ENCODE peak calls at places on chromosomes 16 and 17, in nine cellular contexts. F is upper lobe of left lung, W is lower leg skin, H is cardiac fibroblast, B is LNCaP clone FGC, G is dorsolateral prefrontal cortex, X is fibroblast of lung, Z is heart right ventricle, V is neural crest cell. K is an unnamed sample.
A peak's percentile ranks its signal among the peaks of the same experiment; 100 is the strongest.

GRCh38 chr17:48283390-48283789 is 146.6 kb downstream of the SKAP1 start:
- DNase-seq in F (no peak), W (no peak), H (no peak), B (no peak), G (no peak), X (no peak), Z (no peak), V (no peak), K (no peak)

GRCh38 chr16:50219402-50219975 is 46.9 kb upstream of the ADCY7 start:
- DNase-seq in F (no peak), W (no peak), H (no peak), B (no peak), G (no peak), X (no peak), Z (no peak), V (no peak), K (no peak)

GRCh38 chr16:75235721-75236193 is 15.7 kb downstream of the BCAR1 start:
- DNase-seq in F (no peak), W (no peak), H (no peak), B (no peak), G (no peak), X (no peak), Z (peak; percentile 7), V (no peak), K (no peak)

GRCh38 chr17:58538801-58539410 is 24.5 kb upstream of the MTMR4 start:
- DNase-seq in F (no peak), W (no peak), H (peak; percentile 68), B (no peak), G (no peak), X (no peak), Z (no peak), V (no peak), K (no peak)

GRCh38 chr17:28087743-28088142 is 45.3 kb downstream of the NLK start:
- DNase-seq in F (no peak), W (no peak), H (no peak), B (no peak), G (no peak), X (no peak), Z (no peak), V (no peak), K (no peak)

GRCh38 chr17:59332890-59333377 is 1.5 kb downstream of the YPEL2 start:
- DNase-seq in F (peak; percentile 73), W (peak; percentile 65), H (peak; percentile 55), B (no peak), G (peak; percentile 43), X (peak; percentile 47), Z (peak; percentile 42), V (no peak), K (no peak)

GRCh38 chr17:65404761-65405160 is 156.7 kb downstream of the AXIN2 start:
- DNase-seq in F (no peak), W (no peak), H (no peak), B (no peak), G (no peak), X (no peak), Z (no peak), V (no peak), K (no peak)

GRCh38 chr17:19708431-19709175 is 7.8 kb downstream of the SLC47A2 start:
- DNase-seq in F (no peak), W (no peak), H (no peak), B (no peak), G (no peak), X (no peak), Z (no peak), V (no peak), K (no peak)

GRCh38 chr17:13024033-13024432 is 6.2 kb upstream of the ELAC2 start:
- DNase-seq in F (no peak), W (no peak), H (no peak), B (no peak), G (no peak), X (no peak), Z (no peak), V (no peak), K (no peak)

GRCh38 chr17:7704601-7705268 is at the start of gene EFNB3:
- DNase-seq in F (no peak), W (no peak), H (peak; percentile 61), B (no peak), G (peak; percentile 45), X (peak; percentile 22), Z (no peak), V (no peak), K (peak; percentile 65)

GRCh38 chr16:11196286-11196828 is 59.6 kb downstream of the SOCS1 start:
- DNase-seq in F (no peak), W (no peak), H (no peak), B (no peak), G (no peak), X (peak; percentile 94), Z (no peak), V (no peak), K (no peak)

GRCh38 chr17:44216674-44217073 is 2.8 kb downstream of the UBTF start:
- DNase-seq in F (no peak), W (no peak), H (no peak), B (no peak), G (no peak), X (no peak), Z (no peak), V (no peak), K (no peak)

GRCh38 chr17:72766761-72767356 is 325.6 kb downstream of the SLC39A11 start:
- DNase-seq in F (no peak), W (no peak), H (peak; percentile 4), B (no peak), G (no peak), X (no peak), Z (no peak), V (no peak), K (no peak)

GRCh38 chr17:14545156-14545906 is 244.4 kb downstream of the HS3ST3B1 start:
- DNase-seq in F (no peak), W (no peak), H (no peak), B (no peak), G (no peak), X (no peak), Z (no peak), V (no peak), K (no peak)

GRCh38 chr16:23181506-23181905 is 1.0 kb upstream of the SCNN1G start:
- DNase-seq in F (no peak), W (no peak), H (no peak), B (no peak), G (no peak), X (no peak), Z (no peak), V (no peak), K (no peak)

GRCh38 chr17:13074026-13074425 is 56.2 kb upstream of the ELAC2 start:
- DNase-seq in F (no peak), W (peak; percentile 18), H (peak; percentile 14), B (no peak), G (no peak), X (peak; percentile 75), Z (no peak), V (no peak), K (no peak)

GRCh38 chr16:87421369-87421912 is 29.3 kb downstream of the MAP1LC3B start:
- DNase-seq in F (no peak), W (no peak), H (no peak), B (no peak), G (no peak), X (no peak), Z (no peak), V (no peak), K (no peak)
- TF ChIP-seq CTCF in F (no peak), W (no peak), H (no peak), B (no peak), G (no peak), X (no peak), Z (no peak), V (no peak), K (no peak)

DNA sequence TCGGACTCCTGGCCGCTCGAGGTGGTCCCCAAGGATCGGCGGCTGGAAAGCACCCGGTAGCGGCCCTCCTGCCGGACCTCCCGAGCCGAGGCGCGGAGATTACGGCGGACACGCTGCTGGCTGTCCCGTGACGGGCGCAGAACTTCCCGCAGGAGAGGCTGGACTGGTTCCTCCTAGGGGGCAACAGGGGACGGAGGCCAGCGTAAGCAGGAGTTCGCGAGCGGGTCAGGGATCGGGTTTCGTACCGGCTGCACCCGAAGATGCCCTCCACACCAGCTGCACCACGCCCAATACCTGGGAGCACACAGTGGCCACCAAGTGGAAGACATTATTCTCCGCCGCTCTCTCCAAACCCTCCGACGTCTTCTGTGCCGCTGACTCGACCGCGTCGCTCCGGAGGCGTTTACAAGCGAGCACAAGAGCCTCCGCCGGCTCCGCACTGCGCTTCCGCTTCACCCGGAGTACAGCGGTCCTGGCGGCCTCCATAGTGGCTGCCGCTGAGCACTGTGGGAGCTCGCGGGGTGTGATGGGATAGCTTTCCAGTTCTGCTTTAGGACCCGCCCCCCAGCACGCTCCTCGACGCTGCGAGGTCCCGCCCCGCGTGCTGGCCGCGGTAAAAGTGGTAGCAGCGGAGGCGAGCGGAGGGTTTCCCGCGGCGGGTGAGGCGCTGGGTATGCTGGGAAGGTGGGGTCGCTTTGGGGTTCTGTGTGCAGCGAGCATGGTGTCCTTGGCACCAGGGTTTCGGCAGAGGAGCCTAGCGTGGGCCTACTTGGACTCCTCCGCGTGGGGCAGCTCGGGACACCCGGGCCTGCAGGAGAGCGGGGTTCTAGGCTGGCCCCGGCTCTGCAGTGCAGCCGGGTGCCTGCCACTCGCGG is at the start of the genes PRMT7 and SLC7A6OS:
- DNase-seq in F (peak; percentile 96), W (peak; percentile 86), H (peak; percentile 89), B (peak; percentile 59), G (peak; percentile 94), X (peak; percentile 87), Z (peak; percentile 90), V (peak; percentile 87), K (peak; percentile 87)
- TF ChIP-seq CTCF in F (peak; percentile 36), W (no peak), H (peak; percentile 6), B (no peak), G (peak; percentile 68), X (peak; percentile 1), Z (peak; percentile 31), V (no peak), K (peak; percentile 21)

DNA sequence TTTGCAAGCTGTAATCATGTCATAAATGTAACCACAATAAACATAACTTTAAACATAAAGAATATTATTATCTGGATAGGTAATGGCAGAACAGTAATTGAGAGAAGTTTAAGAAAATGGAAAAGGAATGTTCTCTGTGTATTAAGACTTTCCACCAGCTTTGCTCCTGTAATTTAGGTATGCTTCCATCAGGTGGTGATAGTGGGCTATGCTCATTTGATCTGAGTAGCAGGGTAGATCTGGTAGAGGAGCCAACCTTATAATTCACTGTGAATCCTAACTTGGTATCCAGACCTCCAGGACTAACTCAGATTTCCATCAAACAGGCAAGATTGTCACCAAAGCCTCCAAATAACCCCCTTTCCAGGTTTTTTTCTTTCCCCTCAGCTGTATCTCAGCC is 137.9 kb upstream of the ZKSCAN2 start:
- DNase-seq in F (no peak), W (no peak), H (no peak), B (no peak), G (no peak), X (no peak), Z (no peak), V (no peak), K (no peak)
- TF ChIP-seq CTCF in F (no peak), W (no peak), H (no peak), B (no peak), G (no peak), X (no peak), Z (no peak), V (peak; percentile 24), K (no peak)

DNA sequence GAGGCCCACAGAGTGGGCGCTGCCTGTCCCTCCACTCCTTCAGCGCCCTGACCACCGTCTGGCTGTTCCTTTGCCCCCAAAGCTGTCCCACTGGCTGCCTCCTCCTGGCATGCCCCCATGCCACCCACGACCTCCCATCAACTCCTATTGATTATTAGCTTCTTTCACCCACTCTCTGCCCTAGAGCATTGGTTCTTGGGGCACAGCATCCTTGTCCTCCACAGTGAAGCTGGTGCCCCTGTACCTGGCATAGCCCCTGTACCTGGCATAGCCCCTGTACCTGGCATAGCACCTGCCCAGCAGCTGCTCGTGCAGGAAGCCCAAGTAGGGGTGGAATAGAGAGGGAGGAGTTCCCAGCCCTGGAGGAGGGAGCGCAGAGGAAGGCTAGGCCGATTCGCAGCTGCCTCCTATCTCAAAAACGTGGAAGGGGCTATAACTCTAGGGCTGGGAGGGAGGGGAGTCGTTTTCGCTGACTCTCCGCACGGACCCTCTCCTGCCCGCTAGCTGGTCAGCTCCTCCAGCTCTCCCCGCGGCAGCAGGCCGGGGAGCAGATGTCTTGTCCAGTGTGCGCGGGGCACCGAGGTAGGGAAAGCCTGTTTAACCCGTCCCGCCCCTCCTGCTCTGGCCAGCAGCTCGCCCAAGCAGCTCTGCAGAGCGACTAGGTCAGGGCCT is 5.7 kb upstream of the ACTG1 start:
- DNase-seq in F (no peak), W (no peak), H (no peak), B (no peak), G (no peak), X (peak; percentile 31), Z (no peak), V (no peak), K (peak; percentile 19)
- TF ChIP-seq CTCF in F (no peak), W (no peak), H (no peak), B (no peak), G (no peak), X (no peak), Z (no peak), V (no peak), K (no peak)

K was measured in mesothelial cell of epicardium.